ENCODE peak calls at places on chromosomes 5 and 9, in five cellular contexts. T, Y, N, E and I are unnamed samples.

GRCh38 chr9:86600291-86600690 is 246.1 kb upstream of the TUT7 start:
- DNase-seq in E (no peak), T (no peak), Y (no peak), N (no peak), I (no peak)

GRCh38 chr9:38395653-38396370 is 3.3 kb downstream of the ALDH1B1 start:
- DNase-seq in Y (no peak), T (no peak), E (no peak), N (no peak), I (no peak)

GRCh38 chr5:51185985-51186384 is 197.3 kb upstream of the ISL1 start:
- DNase-seq in E (no peak), T (no peak), N (no peak), Y (no peak), I (peak)

GRCh38 chr9:130313103-130313858 is 47.7 kb downstream of the HMCN2 start:
- DNase-seq in N (no peak), T (no peak), E (no peak), Y (no peak), I (no peak)

GRCh38 chr5:76441101-76441500 is 38.0 kb downstream of the IQGAP2 start:
- DNase-seq in E (no peak), N (no peak), Y (no peak), T (no peak), I (no peak)

GRCh38 chr9:97768731-97769130 is 71.6 kb upstream of the XPA start:
- DNase-seq in T (peak), Y (no peak), N (no peak), E (no peak), I (no peak)

GRCh38 chr9:128007566-128008138 is 26.9 kb upstream of the EEIG1 start:
- DNase-seq in T (no peak), N (no peak), Y (peak), E (peak), I (no peak)

GRCh38 chr5:16663848-16664247 is 47.1 kb upstream of the RETREG1 start:
- DNase-seq in E (no peak), Y (no peak), N (no peak), T (no peak), I (no peak)

GRCh38 chr5:128436825-128437224 is 101.2 kb downstream of the FBN2 start:
- DNase-seq in E (no peak), N (no peak), T (peak), Y (no peak), I (no peak)

GRCh38 chr5:17289681-17290619 is 72.5 kb downstream of the BASP1 start:
- DNase-seq in Y (no peak), T (no peak), E (no peak), N (no peak), I (no peak)

GRCh38 chr5:103849934-103850333 is 287.3 kb upstream of the NUDT12 start:
- DNase-seq in Y (no peak), N (no peak), E (no peak), T (peak), I (no peak)

GRCh38 chr5:98796197-98796972 is 22.9 kb downstream of the RGMB start:
- DNase-seq in T (no peak), E (no peak), N (no peak), Y (peak), I (peak)

GRCh38 chr5:112929336-112930081 is 7.5 kb upstream of the REEP5 start:
- DNase-seq in Y (no peak), E (no peak), T (no peak), N (no peak), I (no peak)

GRCh38 chr5:16515532-16515931 is 49.9 kb upstream of the ZNF622 start:
- DNase-seq in T (no peak), N (no peak), E (no peak), Y (no peak), I (no peak)

GRCh38 chr9:79524266-79524665 is 47.5 kb upstream of the TLE4 start:
- DNase-seq in Y (no peak), N (no peak), E (no peak), T (peak), I (no peak)

GRCh38 chr9:122904466-122904822 is 715 bp downstream of the RC3H2 start:
- DNase-seq in N (no peak), T (no peak), Y (peak), E (peak), I (peak)

GRCh38 chr9:129886226-129887174 is 51.2 kb downstream of the USP20 start:
- DNase-seq in Y (peak), N (no peak), E (no peak), T (no peak), I (no peak)

GRCh38 chr5:114113604-114114003 is 248.3 kb upstream of the KCNN2 start:
- DNase-seq in Y (no peak), N (no peak), E (no peak), T (no peak), I (no peak)

GRCh38 chr9:82930116-82930515 is 132.8 kb downstream of the RASEF start:
- DNase-seq in N (no peak), Y (no peak), E (no peak), T (no peak), I (no peak)

GRCh38 chr5:180808461-180809000 is 5.9 kb upstream of the MGAT1 start:
- DNase-seq in N (no peak), E (peak), T (no peak), Y (no peak), I (no peak)

GRCh38 chr5:87300744-87301143 is 33.1 kb downstream of the RASA1 start:
- DNase-seq in T (peak), E (no peak), Y (peak), N (no peak), I (no peak)